ENCODE peak calls at places on chromosomes 11 and 22, in four cellular contexts. I is mesendoderm, R is IMR-90, X is H9. M is an unnamed sample.

GRCh38 chr11:60208146-60208895 is 25.4 kb upstream of the MS4A6A start:
- DNase-seq in R (no peak), I (no peak), X (no peak), M (peak)

GRCh38 chr22:35914665-35915476 is 113.8 kb downstream of the RBFOX2 start:
- DNase-seq in X (peak), I (peak), R (peak), M (peak)

GRCh38 chr11:12129227-12129626 is 18.8 kb downstream of the MICAL2 start:
- DNase-seq in R (no peak), I (no peak), X (no peak), M (no peak)

GRCh38 chr11:126419801-126420729 is 64.6 kb downstream of the ST3GAL4 start:
- DNase-seq in X (no peak), I (peak), R (peak), M (peak)

GRCh38 chr11:123479048-123479837 is 49.2 kb downstream of the GRAMD1B start:
- DNase-seq in R (no peak), X (no peak), I (no peak), M (no peak)

GRCh38 chr22:25497269-25497668 is 67.2 kb upstream of the GRK3 start:
- DNase-seq in X (no peak), I (no peak), R (peak), M (peak)

GRCh38 chr11:62413060-62413696 is 5.7 kb upstream of the SCGB1A1 start:
- DNase-seq in X (no peak), I (no peak), R (no peak), M (no peak)

GRCh38 chr11:13208921-13209320 is 68.7 kb upstream of the BMAL1 start:
- DNase-seq in R (no peak), X (no peak), I (no peak), M (no peak)

GRCh38 chr22:20656516-20656901 is 117.4 kb upstream of the SERPIND1 start:
- DNase-seq in X (peak), I (no peak), R (no peak), M (no peak)

GRCh38 chr11:71496421-71496820 is 30.6 kb upstream of the KRTAP5-7 start:
- DNase-seq in R (no peak), I (no peak), X (no peak), M (no peak)

GRCh38 chr11:5690216-5690615 is 626 bp downstream of the TRIM22 start:
- DNase-seq in I (peak), X (no peak), R (peak), M (peak)

GRCh38 chr11:34624069-34624468 is 3.2 kb downstream of the EHF start:
- DNase-seq in I (no peak), X (no peak), R (no peak), M (no peak)

GRCh38 chr11:115611343-115611742 is 107.1 kb upstream of the CADM1 start:
- DNase-seq in I (no peak), R (no peak), X (no peak), M (no peak)

GRCh38 chr11:4704054-4704789 is at the start of gene MMP26:
- DNase-seq in R (no peak), I (peak), X (peak), M (peak)

GRCh38 chr11:78199653-78200015 is 10.9 kb downstream of the USP35 start:
- DNase-seq in I (no peak), R (no peak), X (no peak), M (no peak)

GRCh38 chr22:39935116-39935515 is 25.1 kb upstream of the TMA7B start:
- DNase-seq in X (no peak), R (no peak), I (no peak), M (no peak)
- H3K9ac ChIP-seq in X (no peak), R (no peak), I (no peak), M (no peak)

GRCh38 chr22:42800731-42801536 is 56.1 kb downstream of the ARFGAP3 start:
- DNase-seq in I (peak), X (no peak), R (no peak), M (no peak)
- H3K23ac ChIP-seq in I (no peak), X (no peak), R (no peak), M (no peak)

GRCh38 chr11:18792066-18792591 is 531 bp upstream of the PTPN5 start:
- DNase-seq in I (peak), X (peak), R (no peak), M (no peak)
- H3K9ac ChIP-seq in I (peak), X (no peak), R (no peak), M (no peak)

GRCh38 chr11:70169136-70169535 is 34.0 kb upstream of the FADD start:
- DNase-seq in I (no peak), X (no peak), R (no peak), M (no peak)

GRCh38 chr11:70164705-70165104 is 38.4 kb upstream of the FADD start:
- DNase-seq in X (no peak), I (no peak), R (no peak), M (no peak)

GRCh38 chr11:70167723-70168404 is 35.2 kb upstream of the FADD start:
- DNase-seq in R (no peak), X (no peak), I (peak), M (no peak)

GRCh38 chr11:70168405-70168754 is 34.7 kb upstream of the FADD start:
- DNase-seq in I (no peak), R (no peak), X (no peak), M (no peak)

DNA sequence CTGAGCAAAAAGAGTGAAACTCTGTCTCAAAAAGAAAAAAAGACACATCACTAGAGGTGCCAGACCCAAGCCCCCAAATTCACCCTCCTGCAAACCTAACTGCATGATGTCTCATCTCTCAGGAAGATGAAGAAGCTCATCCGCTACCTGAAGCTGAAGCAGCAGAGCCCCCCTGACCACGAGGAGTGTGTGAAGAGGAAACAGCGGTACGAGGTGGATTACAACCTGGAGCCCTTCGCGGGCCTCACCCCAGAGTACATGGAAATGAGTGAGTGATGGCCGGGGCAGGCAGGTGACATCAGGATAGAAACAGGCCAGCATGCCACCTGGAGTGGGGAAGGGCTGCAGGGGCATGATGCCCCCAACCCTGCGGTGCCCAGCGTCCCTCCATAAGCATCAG is 36.0 kb upstream of the FADD start:
- DNase-seq in I (no peak), X (no peak), R (no peak), M (no peak)
- H3K23ac ChIP-seq in I (no peak), X (no peak), R (no peak), M (no peak)

GRCh38 chr11:67437082-67437821 is at the start of gene PTPRCAP:
- DNase-seq in I (peak), X (no peak), R (no peak), M (no peak)
- H3K9ac ChIP-seq in I (peak), X (no peak), R (no peak), M (no peak)

GRCh38 chr22:39249081-39249704 is 4.4 kb upstream of the PDGFB start:
- DNase-seq in X (no peak), R (no peak), I (no peak), M (no peak)

GRCh38 chr22:39248254-39248653 is 3.5 kb upstream of the PDGFB start:
- DNase-seq in R (no peak), X (no peak), I (no peak), M (no peak)

GRCh38 chr22:39250838-39251237 is 6.1 kb upstream of the PDGFB start:
- DNase-seq in I (peak), X (no peak), R (no peak), M (no peak)

GRCh38 chr22:39251762-39252460 is 7.1 kb upstream of the PDGFB start:
- DNase-seq in R (no peak), X (no peak), I (no peak), M (no peak)

DNA sequence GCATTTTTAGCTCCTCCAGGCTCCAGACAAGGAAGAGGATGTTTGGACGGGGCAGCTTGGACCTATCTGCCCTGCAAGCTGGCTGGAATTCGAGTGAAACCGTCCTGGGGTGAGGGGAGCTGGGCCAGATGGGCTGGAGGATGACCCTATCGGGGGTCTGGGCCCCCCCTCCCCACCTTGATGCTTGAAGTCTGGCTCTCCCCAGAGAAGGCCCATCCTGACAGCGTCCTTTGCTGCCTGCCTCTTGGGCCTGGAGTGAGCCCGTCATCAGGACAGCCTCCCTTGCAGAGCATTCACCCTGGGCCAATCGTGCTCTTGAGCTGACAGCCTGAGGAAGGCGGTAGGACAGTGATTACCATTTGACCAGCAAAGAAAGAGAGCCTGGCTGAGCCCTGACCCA is 5.3 kb upstream of the PDGFB start:
- DNase-seq in R (no peak), I (peak), X (no peak), M (no peak)
- H3K23ac ChIP-seq in R (peak), I (no peak), X (no peak), M (no peak)

GRCh38 chr22:43425976-43426785 is 14.4 kb downstream of the MPPED1 start:
- DNase-seq in X (no peak), I (no peak), R (no peak), M (no peak)

GRCh38 chr22:43427296-43428004 is 15.6 kb downstream of the MPPED1 start:
- DNase-seq in R (no peak), X (no peak), I (no peak), M (no peak)

GRCh38 chr22:43428005-43428485 is 16.2 kb downstream of the MPPED1 start:
- DNase-seq in X (no peak), R (no peak), I (no peak), M (no peak)

GRCh38 chr22:43424865-43425630 is 13.2 kb downstream of the MPPED1 start:
- DNase-seq in I (no peak), R (no peak), X (no peak), M (no peak)

DNA sequence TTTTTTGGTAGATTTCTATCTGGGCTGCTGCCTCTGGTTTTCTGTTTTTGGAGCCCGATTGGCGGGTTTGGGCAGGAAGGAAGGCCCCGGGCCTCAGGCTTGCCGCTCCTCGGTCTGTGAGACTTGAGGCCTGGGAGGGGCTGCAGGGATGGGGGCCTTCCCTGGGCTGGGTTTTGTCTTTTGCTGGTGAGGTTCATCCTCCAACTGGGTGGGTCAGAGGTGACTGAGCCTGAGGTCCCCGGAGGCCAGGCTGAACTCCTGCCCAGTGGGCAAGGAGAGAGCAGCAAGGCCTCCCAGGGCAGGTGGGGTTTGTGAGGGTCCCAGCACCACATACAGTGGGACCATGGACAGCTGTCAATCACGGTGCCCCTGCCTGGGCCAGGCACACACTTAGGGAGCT is 15.0 kb downstream of the MPPED1 start:
- DNase-seq in X (no peak), I (no peak), R (no peak), M (no peak)
- H3K9ac ChIP-seq in X (no peak), I (no peak), R (no peak), M (no peak)

GRCh38 chr11:76694664-76695063 is 24.1 kb upstream of the LRRC32 start:
- DNase-seq in X (no peak), R (peak), I (no peak), M (peak)
- H3K23ac ChIP-seq in X (no peak), R (no peak), I (no peak), M (no peak)

GRCh38 chr22:43013355-43014061 is 1.4 kb downstream of the PACSIN2 start:
- DNase-seq in R (no peak), X (no peak), I (no peak), M (peak)
- H3K9ac ChIP-seq in R (peak), X (peak), I (peak), M (peak)

GRCh38 chr11:38208951-38209350 is 1610.9 kb upstream of the RAG2 start:
- DNase-seq in I (no peak), R (no peak), X (no peak), M (no peak)

GRCh38 chr11:38206663-38207062 is 1608.6 kb upstream of the RAG2 start:
- DNase-seq in R (no peak), X (no peak), I (no peak), M (no peak)
- H3K23ac ChIP-seq in R (no peak), X (no peak), I (no peak), M (no peak)

M was measured in mesenchymal stem cell.